ENCODE peak calls at places on chromosomes 12 and 14, in five cellular contexts. E is NCI-H748 treated with DMSO at 0.1 percent for 48 hours; B is mesendoderm; C is mucosa of descending colon; K is CD4-positive, alpha-beta T cell. I is an unnamed sample.

GRCh38 chr12:123118397-123118945 is 32.4 kb downstream of the PITPNM2 start:
- DNase-seq in C (peak; percentile 57), K (no peak), E (peak; percentile 68), B (no peak), I (no peak)

GRCh38 chr12:34340534-34341361 is 318.5 kb downstream of the ALG10 start:
- DNase-seq in B (no peak), K (no peak), E (no peak), C (no peak), I (no peak)

GRCh38 chr12:12796171-12796570 is 10.7 kb downstream of the APOLD1 start:
- DNase-seq in E (no peak), B (no peak), C (no peak), K (no peak), I (no peak)

GRCh38 chr14:88866305-88866704 is 41.9 kb downstream of the TTC8 start:
- DNase-seq in C (no peak), B (peak; percentile 46), K (no peak), E (no peak), I (no peak)

GRCh38 chr12:128852885-128853284 is 393 bp upstream of the GLT1D1 start:
- DNase-seq in C (no peak), E (no peak), B (no peak), K (no peak), I (no peak)

GRCh38 chr12:113781415-113782198 is 184.5 kb downstream of the RBM19 start:
- DNase-seq in B (peak; percentile 23), K (no peak), E (no peak), C (no peak), I (no peak)

GRCh38 chr14:100317897-100318808 is 5.0 kb upstream of the SLC25A47 start:
- DNase-seq in E (no peak), C (peak; percentile 82), B (peak; percentile 79), K (peak; percentile 49), I (peak; percentile 48)

GRCh38 chr12:57213068-57213715 is 3.4 kb upstream of the NXPH4 start:
- DNase-seq in E (peak; percentile 69), C (peak; percentile 91), B (peak; percentile 82), K (peak; percentile 78), I (peak; percentile 76)

GRCh38 chr12:109202770-109203169 is 86.4 kb downstream of the ACACB start:
- DNase-seq in C (no peak), B (no peak), E (no peak), K (no peak), I (no peak)

GRCh38 chr12:22042981-22043669 is 2.9 kb upstream of the CMAS start:
- DNase-seq in K (no peak), B (no peak), E (no peak), C (no peak), I (no peak)